ENCODE peak calls at places on chromosome 4, in ten cellular contexts. One of them, this sample, is unnamed.

GRCh38 chr4:183554346-183554686 is 49.5 kb downstream of the ING2 start:
- DNase-seq in breast epithelium: no peak
- DNase-seq in SK-N-SH: no peak
- DNase-seq in cardiac muscle cell: no peak
- DNase-seq in HAP-1: no peak
- DNase-seq in fibroblast of lung: no peak
- DNase-seq in SJSA1: no peak
- DNase-seq in endodermal cell: peak; percentile 10
- DNase-seq in uterus: no peak
- DNase-seq in heart right ventricle: no peak
- DNase-seq in this sample: no peak

GRCh38 chr4:61520688-61521160 is 320.6 kb downstream of the ADGRL3 start:
- DNase-seq in HAP-1: no peak
- DNase-seq in heart right ventricle: no peak
- DNase-seq in fibroblast of lung: peak; percentile 85
- DNase-seq in SK-N-SH: no peak
- DNase-seq in breast epithelium: no peak
- DNase-seq in SJSA1: no peak
- DNase-seq in endodermal cell: peak; percentile 50
- DNase-seq in uterus: no peak
- DNase-seq in cardiac muscle cell: peak; percentile 47
- DNase-seq in this sample: no peak

GRCh38 chr4:146585761-146586333 is 52.8 kb upstream of the POU4F2 start:
- DNase-seq in heart right ventricle: no peak
- DNase-seq in cardiac muscle cell: peak; percentile 80
- DNase-seq in uterus: no peak
- DNase-seq in SK-N-SH: no peak
- DNase-seq in HAP-1: no peak
- DNase-seq in breast epithelium: no peak
- DNase-seq in endodermal cell: no peak
- DNase-seq in fibroblast of lung: peak; percentile 41
- DNase-seq in SJSA1: no peak
- DNase-seq in this sample: peak; percentile 81

GRCh38 chr4:5874811-5875465 is 17.9 kb downstream of the CRMP1 start:
- DNase-seq in uterus: peak; percentile 61
- DNase-seq in fibroblast of lung: peak; percentile 70
- DNase-seq in SJSA1: no peak
- DNase-seq in heart right ventricle: no peak
- DNase-seq in breast epithelium: no peak
- DNase-seq in cardiac muscle cell: no peak
- DNase-seq in endodermal cell: peak; percentile 83
- DNase-seq in SK-N-SH: no peak
- DNase-seq in HAP-1: no peak
- DNase-seq in this sample: peak; percentile 54

GRCh38 chr4:16626945-16627344 is 271.5 kb downstream of the LDB2 start:
- DNase-seq in SK-N-SH: no peak
- DNase-seq in heart right ventricle: no peak
- DNase-seq in fibroblast of lung: peak; percentile 97
- DNase-seq in cardiac muscle cell: peak; percentile 95
- DNase-seq in HAP-1: no peak
- DNase-seq in SJSA1: peak; percentile 66
- DNase-seq in uterus: peak; percentile 85
- DNase-seq in breast epithelium: no peak
- DNase-seq in endodermal cell: no peak
- DNase-seq in this sample: no peak

GRCh38 chr4:62415256-62415655 is 1215.1 kb downstream of the ADGRL3 start:
- DNase-seq in uterus: no peak
- DNase-seq in HAP-1: no peak
- DNase-seq in SK-N-SH: no peak
- DNase-seq in fibroblast of lung: no peak
- DNase-seq in endodermal cell: no peak
- DNase-seq in heart right ventricle: no peak
- DNase-seq in breast epithelium: no peak
- DNase-seq in cardiac muscle cell: no peak
- DNase-seq in SJSA1: no peak
- DNase-seq in this sample: no peak

GRCh38 chr4:108337923-108338322 is 169.2 kb upstream of the LEF1 start:
- DNase-seq in SJSA1: no peak
- DNase-seq in breast epithelium: no peak
- DNase-seq in heart right ventricle: no peak
- DNase-seq in fibroblast of lung: peak; percentile 80
- DNase-seq in SK-N-SH: peak; percentile 8
- DNase-seq in cardiac muscle cell: no peak
- DNase-seq in HAP-1: no peak
- DNase-seq in endodermal cell: no peak
- DNase-seq in uterus: no peak
- DNase-seq in this sample: no peak

GRCh38 chr4:93157984-93158383 is 670.6 kb upstream of the ATOH1 start:
- DNase-seq in endodermal cell: no peak
- DNase-seq in cardiac muscle cell: no peak
- DNase-seq in fibroblast of lung: no peak
- DNase-seq in uterus: no peak
- DNase-seq in heart right ventricle: no peak
- DNase-seq in SK-N-SH: no peak
- DNase-seq in SJSA1: no peak
- DNase-seq in HAP-1: no peak
- DNase-seq in breast epithelium: no peak
- DNase-seq in this sample: no peak

GRCh38 chr4:128517096-128517738 is 229.6 kb upstream of the PGRMC2 start:
- DNase-seq in heart right ventricle: no peak
- DNase-seq in endodermal cell: no peak
- DNase-seq in HAP-1: no peak
- DNase-seq in SJSA1: no peak
- DNase-seq in breast epithelium: no peak
- DNase-seq in SK-N-SH: no peak
- DNase-seq in cardiac muscle cell: peak; percentile 55
- DNase-seq in fibroblast of lung: peak; percentile 49
- DNase-seq in uterus: no peak
- DNase-seq in this sample: no peak

GRCh38 chr4:114077610-114078009 is 98.2 kb upstream of the ARSJ start:
- DNase-seq in uterus: no peak
- DNase-seq in cardiac muscle cell: peak; percentile 45
- DNase-seq in fibroblast of lung: peak; percentile 98
- DNase-seq in heart right ventricle: no peak
- DNase-seq in SK-N-SH: no peak
- DNase-seq in SJSA1: peak; percentile 45
- DNase-seq in endodermal cell: no peak
- DNase-seq in breast epithelium: no peak
- DNase-seq in HAP-1: no peak
- DNase-seq in this sample: no peak

GRCh38 chr4:1081689-1082040 is 31.7 kb downstream of the RNF212 start:
- DNase-seq in fibroblast of lung: peak; percentile 38
- DNase-seq in HAP-1: no peak
- DNase-seq in heart right ventricle: no peak
- DNase-seq in cardiac muscle cell: peak; percentile 28
- DNase-seq in SJSA1: no peak
- DNase-seq in uterus: no peak
- DNase-seq in SK-N-SH: no peak
- DNase-seq in breast epithelium: no peak
- DNase-seq in endodermal cell: no peak
- DNase-seq in this sample: no peak

GRCh38 chr4:78568640-78569261 is 17.2 kb downstream of the ANXA3 start:
- DNase-seq in endodermal cell: no peak
- DNase-seq in SJSA1: no peak
- DNase-seq in fibroblast of lung: no peak
- DNase-seq in breast epithelium: no peak
- DNase-seq in uterus: no peak
- DNase-seq in heart right ventricle: no peak
- DNase-seq in cardiac muscle cell: peak; percentile 46
- DNase-seq in HAP-1: no peak
- DNase-seq in SK-N-SH: no peak
- DNase-seq in this sample: no peak

GRCh38 chr4:16516796-16517413 is 290.6 kb upstream of the TAPT1 start:
- DNase-seq in cardiac muscle cell: peak; percentile 85
- DNase-seq in endodermal cell: peak; percentile 51
- DNase-seq in HAP-1: peak; percentile 48
- DNase-seq in breast epithelium: no peak
- DNase-seq in heart right ventricle: no peak
- DNase-seq in SJSA1: peak; percentile 35
- DNase-seq in fibroblast of lung: peak; percentile 78
- DNase-seq in uterus: peak; percentile 78
- DNase-seq in SK-N-SH: peak; percentile 63
- DNase-seq in this sample: peak; percentile 13

DNA sequence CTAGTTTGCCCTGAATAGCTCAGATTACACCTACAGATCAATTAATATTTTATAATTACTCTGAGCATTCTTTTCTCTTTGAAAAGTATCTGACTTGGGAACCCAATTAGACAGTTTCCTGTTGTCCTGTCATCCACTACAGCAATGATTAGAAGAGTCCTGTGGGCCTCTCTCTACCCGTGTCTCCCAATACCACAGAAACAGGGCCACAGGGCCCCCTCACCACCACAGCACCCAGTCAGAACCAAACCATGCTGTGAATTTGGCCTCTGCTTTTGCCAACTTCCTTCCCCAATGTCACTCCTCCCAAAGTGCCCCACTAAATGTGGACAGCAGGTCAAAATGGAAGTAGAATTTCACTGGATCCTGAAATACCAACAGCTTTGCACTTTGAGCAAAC is 10.3 kb downstream of the USP46 start:
- DNase-seq in SK-N-SH: no peak
- DNase-seq in breast epithelium: no peak
- DNase-seq in SJSA1: no peak
- DNase-seq in fibroblast of lung: no peak
- DNase-seq in uterus: no peak
- DNase-seq in HAP-1: no peak
- DNase-seq in endodermal cell: no peak
- DNase-seq in heart right ventricle: no peak
- DNase-seq in cardiac muscle cell: no peak
- DNase-seq in this sample: no peak
- H3K4me1 ChIP-seq in SK-N-SH: peaks cover 5% of the 10 kb centered on the region
- H3K4me1 ChIP-seq in breast epithelium: peaks cover 4% of the 10 kb centered on the region
- H3K4me1 ChIP-seq in SJSA1: peaks cover 19% of the 10 kb centered on the region
- H3K4me1 ChIP-seq in fibroblast of lung: no peaks in the 10 kb centered on the region
- H3K4me1 ChIP-seq in uterus: no peaks in the 10 kb centered on the region
- H3K4me1 ChIP-seq in HAP-1: no peaks in the 10 kb centered on the region
- H3K4me1 ChIP-seq in endodermal cell: no peaks in the 10 kb centered on the region
- H3K4me1 ChIP-seq in heart right ventricle: peaks cover 20% of the 10 kb centered on the region
- H3K4me1 ChIP-seq in cardiac muscle cell: peaks cover 6% of the 10 kb centered on the region
- H3K4me1 ChIP-seq in this sample: peaks cover 9% of the 10 kb centered on the region

DNA sequence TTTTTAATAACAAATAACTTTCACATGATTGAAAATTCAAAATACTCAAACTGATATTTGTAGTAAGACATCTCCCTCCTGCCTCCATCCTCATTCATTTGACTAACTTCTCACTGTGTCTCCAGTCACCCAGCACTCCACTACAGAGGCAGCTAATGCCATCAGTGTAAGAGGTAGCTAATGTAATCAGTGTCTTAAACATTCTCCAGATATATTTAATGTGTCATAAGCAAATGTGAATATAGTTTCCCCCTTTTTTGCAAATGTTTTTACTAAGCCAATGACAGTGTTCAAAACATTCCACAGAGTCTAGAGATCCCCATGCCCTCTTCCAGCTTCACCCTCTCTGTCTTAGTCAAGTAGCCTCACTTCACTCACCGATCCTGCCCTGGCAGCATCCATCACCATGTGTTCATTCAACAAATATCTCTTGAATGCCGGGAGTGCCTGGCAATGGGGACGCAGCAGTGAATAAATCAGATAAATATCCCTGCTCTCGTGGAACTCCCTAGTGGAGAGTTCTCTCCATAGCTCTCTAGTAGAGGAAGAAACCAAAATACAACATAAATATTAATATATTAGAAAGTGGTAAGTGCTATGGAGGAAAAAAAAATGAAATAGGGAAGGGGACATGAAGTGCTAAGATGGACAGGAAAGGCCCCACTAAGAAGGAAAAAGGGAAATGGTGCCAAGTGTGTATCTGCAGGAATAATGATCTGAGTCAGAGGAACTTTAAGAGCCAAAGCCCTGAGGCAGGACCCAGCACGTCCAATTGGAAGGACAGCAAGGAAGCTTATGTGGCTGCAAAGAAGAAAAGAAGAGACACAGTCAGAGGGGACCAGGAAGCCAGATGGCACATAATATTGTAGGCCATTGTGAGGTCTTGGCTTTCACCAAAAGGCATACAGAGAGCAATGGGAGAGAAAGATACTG is 18.7 kb downstream of the SCFD2 start:
- DNase-seq in HAP-1: no peak
- DNase-seq in cardiac muscle cell: peak; percentile 23
- DNase-seq in heart right ventricle: no peak
- DNase-seq in endodermal cell: no peak
- DNase-seq in breast epithelium: no peak
- DNase-seq in uterus: no peak
- DNase-seq in SJSA1: no peak
- DNase-seq in fibroblast of lung: peak; percentile 66
- DNase-seq in SK-N-SH: peak; percentile 38
- DNase-seq in this sample: no peak
- H3K4me1 ChIP-seq in HAP-1: no peaks in the 10 kb centered on the region
- H3K4me1 ChIP-seq in cardiac muscle cell: no peaks in the 10 kb centered on the region
- H3K4me1 ChIP-seq in heart right ventricle: peaks cover 9% of the 10 kb centered on the region
- H3K4me1 ChIP-seq in endodermal cell: no peaks in the 10 kb centered on the region
- H3K4me1 ChIP-seq in breast epithelium: no peaks in the 10 kb centered on the region
- H3K4me1 ChIP-seq in uterus: peaks cover 6% of the 10 kb centered on the region
- H3K4me1 ChIP-seq in SJSA1: no peaks in the 10 kb centered on the region
- H3K4me1 ChIP-seq in fibroblast of lung: peaks cover 5% of the 10 kb centered on the region
- H3K4me1 ChIP-seq in SK-N-SH: peaks cover 11% of the 10 kb centered on the region
- H3K4me1 ChIP-seq in this sample: no peaks in the 10 kb centered on the region

DNA sequence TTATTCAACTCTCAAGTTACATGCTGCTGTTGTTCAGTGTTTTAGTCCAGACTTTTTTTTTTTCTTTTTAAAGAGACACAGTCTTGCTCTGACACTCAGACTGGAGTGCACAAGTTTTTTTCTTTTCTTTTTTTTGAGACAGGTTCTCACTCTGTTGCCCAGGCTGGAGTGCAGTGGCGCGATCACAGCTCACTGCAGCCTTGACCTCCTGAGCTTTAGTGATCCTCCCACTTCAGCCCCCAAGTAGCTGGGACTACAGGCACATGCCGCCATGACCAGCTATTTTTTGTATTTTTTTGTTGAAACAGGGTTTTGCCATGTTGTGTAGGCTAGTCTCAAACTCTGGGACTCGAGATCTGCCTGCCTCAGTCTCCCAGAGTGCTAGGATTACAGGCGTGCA is 11.9 kb downstream of the ADD1 start:
- DNase-seq in heart right ventricle: no peak
- DNase-seq in SJSA1: no peak
- DNase-seq in breast epithelium: no peak
- DNase-seq in uterus: no peak
- DNase-seq in cardiac muscle cell: no peak
- DNase-seq in SK-N-SH: no peak
- DNase-seq in endodermal cell: no peak
- DNase-seq in HAP-1: no peak
- DNase-seq in fibroblast of lung: no peak
- DNase-seq in this sample: no peak
- H3K4me1 ChIP-seq in heart right ventricle: peaks cover 88% of the 10 kb centered on the region
- H3K4me1 ChIP-seq in SJSA1: no peaks in the 10 kb centered on the region
- H3K4me1 ChIP-seq in breast epithelium: peaks cover 5% of the 10 kb centered on the region
- H3K4me1 ChIP-seq in uterus: peaks cover 13% of the 10 kb centered on the region
- H3K4me1 ChIP-seq in cardiac muscle cell: peaks cover 40% of the 10 kb centered on the region
- H3K4me1 ChIP-seq in SK-N-SH: peaks cover 2% of the 10 kb centered on the region
- H3K4me1 ChIP-seq in endodermal cell: peaks cover 11% of the 10 kb centered on the region
- H3K4me1 ChIP-seq in HAP-1: peaks cover 14% of the 10 kb centered on the region
- H3K4me1 ChIP-seq in fibroblast of lung: peaks cover 14% of the 10 kb centered on the region
- H3K4me1 ChIP-seq in this sample: peaks cover 27% of the 10 kb centered on the region

DNA sequence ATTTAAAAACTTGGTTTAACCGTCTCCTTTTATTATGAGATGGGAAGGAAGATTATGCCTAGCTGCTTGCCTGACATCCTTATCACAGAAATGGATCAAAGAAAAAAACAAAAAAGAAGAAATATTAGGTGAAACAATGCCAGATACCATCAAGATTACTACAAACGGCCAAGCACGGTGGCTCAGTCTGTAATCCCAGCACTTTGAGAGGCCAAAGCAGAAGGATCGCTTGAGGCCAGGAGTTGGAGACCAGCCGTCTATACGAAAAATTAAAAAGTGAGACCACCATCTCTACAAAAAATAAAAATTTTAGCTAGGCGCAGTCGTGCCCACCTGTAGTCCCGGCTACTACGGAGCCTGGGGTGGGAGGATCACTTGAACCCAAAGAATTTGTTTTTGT is 2.3 kb downstream of the FRYL start:
- DNase-seq in heart right ventricle: no peak
- DNase-seq in breast epithelium: no peak
- DNase-seq in fibroblast of lung: no peak
- DNase-seq in endodermal cell: no peak
- DNase-seq in uterus: no peak
- DNase-seq in cardiac muscle cell: no peak
- DNase-seq in HAP-1: peak; percentile 41
- DNase-seq in SJSA1: no peak
- DNase-seq in SK-N-SH: no peak
- DNase-seq in this sample: no peak
- H3K4me1 ChIP-seq in heart right ventricle: peaks cover 67% of the 10 kb centered on the region
- H3K4me1 ChIP-seq in breast epithelium: no peaks in the 10 kb centered on the region
- H3K4me1 ChIP-seq in fibroblast of lung: peaks cover 3% of the 10 kb centered on the region
- H3K4me1 ChIP-seq in endodermal cell: no peaks in the 10 kb centered on the region
- H3K4me1 ChIP-seq in uterus: no peaks in the 10 kb centered on the region
- H3K4me1 ChIP-seq in cardiac muscle cell: peaks cover 35% of the 10 kb centered on the region
- H3K4me1 ChIP-seq in HAP-1: peaks cover 22% of the 10 kb centered on the region
- H3K4me1 ChIP-seq in SJSA1: peaks cover 19% of the 10 kb centered on the region
- H3K4me1 ChIP-seq in SK-N-SH: peaks cover 17% of the 10 kb centered on the region
- H3K4me1 ChIP-seq in this sample: peaks cover 2% of the 10 kb centered on the region